ENCODE peak calls at places on chromosome 13, in seven cellular contexts. F is H1, P is mesenchymal stem cell, A is neuronal stem cell, I is IMR-90, O is H9, S is trophoblast cell. T is an unnamed sample.

GRCh38 chr13:109148243-109148642 is 518.8 kb downstream of the MYO16 start:
- DNase-seq in O (no peak), A (no peak), P (peak; percentile 87), S (no peak), I (peak; percentile 87), F (no peak), T (no peak)

GRCh38 chr13:74132768-74133656 is 1.2 kb downstream of the KLF12 start:
- DNase-seq in O (peak; percentile 34), F (peak; percentile 55), I (peak; percentile 50), P (peak; percentile 74), A (peak; percentile 24), S (no peak), T (peak; percentile 75)

GRCh38 chr13:46552888-46553520 is at the start of gene LRCH1:
- DNase-seq in P (peak; percentile 94), S (peak; percentile 83), O (peak; percentile 88), I (peak; percentile 80), F (peak; percentile 77), A (peak; percentile 77), T (peak; percentile 95)

GRCh38 chr13:22837980-22838615 is 342.7 kb upstream of the SGCG start:
- DNase-seq in I (no peak), P (no peak), A (no peak), F (no peak), S (no peak), O (no peak), T (no peak)

GRCh38 chr13:49643003-49643651 is 14.8 kb downstream of the ARL11 start:
- DNase-seq in A (no peak), F (no peak), I (no peak), P (no peak), O (no peak), S (no peak), T (no peak)

GRCh38 chr13:50081899-50082425 is 66.7 kb downstream of the KCNRG start:
- DNase-seq in O (peak; percentile 99), P (peak; percentile 99), A (peak; percentile 100), F (peak; percentile 98), S (peak; percentile 99), I (peak; percentile 98), T (peak; percentile 99)

GRCh38 chr13:32537580-32538233 is 888 bp downstream of the N4BP2L2 start:
- DNase-seq in O (peak; percentile 29), P (no peak), A (no peak), F (peak; percentile 53), S (peak; percentile 1), I (no peak), T (peak; percentile 40)

GRCh38 chr13:46796515-46797467 is at the start of gene ESD:
- DNase-seq in A (peak; percentile 73), I (peak; percentile 87), F (peak; percentile 92), S (peak; percentile 81), O (peak; percentile 93), P (peak; percentile 89), T (peak; percentile 97)

GRCh38 chr13:89382986-89383385 is 1711.8 kb downstream of the SLITRK5 start:
- DNase-seq in F (no peak), O (no peak), S (no peak), P (no peak), I (no peak), A (no peak), T (no peak)

GRCh38 chr13:48505597-48506091 is 27.2 kb downstream of the RCBTB2 start:
- DNase-seq in F (no peak), S (no peak), O (no peak), P (peak; percentile 60), I (peak; percentile 71), A (no peak), T (peak; percentile 54)

GRCh38 chr13:112990783-112991182 is 21.8 kb downstream of the MCF2L start:
- DNase-seq in A (no peak), O (peak; percentile 79), I (no peak), S (peak; percentile 95), P (no peak), F (no peak), T (peak; percentile 74)

GRCh38 chr13:68808456-68808855 is 1299.2 kb upstream of the ATXN8OS start:
- DNase-seq in A (no peak), I (no peak), O (no peak), P (no peak), S (no peak), F (no peak), T (no peak)

GRCh38 chr13:99009987-99010551 is 32.2 kb upstream of the DOCK9 start:
- DNase-seq in P (no peak), I (no peak), S (no peak), O (no peak), F (no peak), A (no peak), T (no peak)

GRCh38 chr13:30158774-30159445 is 148.4 kb downstream of the KATNAL1 start:
- DNase-seq in P (peak; percentile 54), A (no peak), O (no peak), I (peak; percentile 71), F (no peak), S (no peak), T (no peak)

GRCh38 chr13:50214514-50214913 is 199.3 kb downstream of the KCNRG start:
- DNase-seq in I (no peak), P (peak; percentile 28), S (no peak), F (no peak), O (no peak), A (no peak), T (no peak)

DNA sequence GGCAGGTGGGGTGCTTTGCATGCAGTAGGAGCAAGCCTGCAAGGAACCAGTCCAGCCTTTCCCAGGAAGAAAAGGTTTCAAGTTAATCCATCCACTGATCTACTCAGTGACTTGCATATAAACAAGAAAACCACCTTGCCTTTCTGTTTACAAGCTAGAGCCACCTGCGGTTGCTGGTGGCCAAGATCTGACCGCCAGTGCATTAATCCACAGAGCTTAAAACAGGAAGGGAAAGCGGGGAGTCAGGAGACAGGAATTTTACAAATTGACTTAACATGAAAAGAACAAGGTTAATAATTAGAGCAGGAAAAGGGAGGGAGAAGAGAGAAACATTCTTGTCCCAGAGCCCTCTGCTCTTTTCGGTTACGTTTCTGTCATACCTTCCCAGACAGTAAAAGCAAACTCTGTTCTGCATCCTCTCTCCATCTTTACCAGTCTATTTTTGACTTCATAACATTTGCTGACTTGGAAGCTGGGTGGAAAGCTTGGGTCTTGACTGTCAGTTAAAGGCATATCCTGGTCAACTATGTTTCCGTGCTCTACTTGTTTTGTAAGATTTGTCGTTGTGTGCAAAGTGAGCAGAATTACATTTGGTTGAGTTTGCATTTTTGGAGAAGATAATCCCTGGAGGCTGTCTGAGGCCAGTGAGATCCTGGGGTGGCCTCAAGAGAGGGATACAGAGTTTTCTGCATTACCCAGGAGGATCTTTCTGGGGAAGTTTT is 760.6 kb downstream of the EFNB2 start:
- DNase-seq in I (peak; percentile 2), F (no peak), O (no peak), P (peak; percentile 87), A (no peak), S (no peak), T (peak; percentile 57)
- H3K4me2 ChIP-seq in I (no peak overlapping the region), F (no peak overlapping the region), O (no peak overlapping the region), P (peak overlapping the region; percentile 30), A (no peak overlapping the region), S (peak overlapping the region; percentile 32), T (no peak overlapping the region)

DNA sequence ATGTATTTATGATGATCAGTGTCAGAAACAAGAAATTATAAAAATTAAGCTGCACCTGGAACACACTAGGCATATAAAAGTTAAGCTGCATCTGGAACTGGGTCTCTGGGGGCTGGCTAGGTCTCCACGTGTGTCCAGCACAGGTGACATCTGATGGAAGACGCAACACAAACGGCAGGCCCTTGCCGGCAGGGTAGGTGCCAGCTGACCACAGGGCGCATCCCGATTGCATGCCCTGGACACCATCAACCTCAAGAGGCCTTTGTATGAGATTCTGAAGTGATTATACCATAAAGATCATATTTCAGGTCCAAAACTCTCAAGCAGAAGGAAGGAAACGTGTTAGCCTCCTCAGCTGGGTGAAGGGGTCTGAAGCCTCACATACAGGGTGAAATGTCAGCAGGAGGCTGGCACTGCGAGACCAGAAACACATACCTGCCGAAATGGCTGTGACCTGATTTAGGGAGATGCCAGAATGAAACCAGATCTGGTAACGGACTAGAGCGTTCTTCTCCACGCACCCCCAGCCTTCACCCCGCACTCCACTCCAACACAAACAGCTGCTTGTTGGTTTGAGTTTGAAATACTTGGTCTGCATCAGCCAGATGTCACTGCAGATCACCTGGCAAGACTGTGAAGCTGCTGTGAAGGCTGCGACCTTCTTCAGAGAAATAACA is 37.3 kb downstream of the COL4A1 start:
- DNase-seq in O (no peak), P (no peak), A (no peak), S (no peak), F (peak; percentile 38), I (no peak), T (no peak)
- H3K4me1 ChIP-seq in O (peaks cover 13% of the 10 kb centered on the region), P (peaks cover 27% of the 10 kb centered on the region), A (peaks cover 40% of the 10 kb centered on the region), S (peaks cover 20% of the 10 kb centered on the region), F (peaks cover 11% of the 10 kb centered on the region), I (peaks cover 23% of the 10 kb centered on the region), T (peaks cover 15% of the 10 kb centered on the region)

GRCh38 chr13:52833261-52833660 is 15.2 kb downstream of the PCDH8 start:
- DNase-seq in S (no peak), P (no peak), O (no peak), F (no peak), A (peak; percentile 63), I (no peak), T (no peak)
- H4K8ac ChIP-seq in S (no peak overlapping the region), P (no peak overlapping the region), O (no peak overlapping the region), F (no peak overlapping the region), A (no peak overlapping the region), I (no peak overlapping the region), T (no peak overlapping the region)

DNA sequence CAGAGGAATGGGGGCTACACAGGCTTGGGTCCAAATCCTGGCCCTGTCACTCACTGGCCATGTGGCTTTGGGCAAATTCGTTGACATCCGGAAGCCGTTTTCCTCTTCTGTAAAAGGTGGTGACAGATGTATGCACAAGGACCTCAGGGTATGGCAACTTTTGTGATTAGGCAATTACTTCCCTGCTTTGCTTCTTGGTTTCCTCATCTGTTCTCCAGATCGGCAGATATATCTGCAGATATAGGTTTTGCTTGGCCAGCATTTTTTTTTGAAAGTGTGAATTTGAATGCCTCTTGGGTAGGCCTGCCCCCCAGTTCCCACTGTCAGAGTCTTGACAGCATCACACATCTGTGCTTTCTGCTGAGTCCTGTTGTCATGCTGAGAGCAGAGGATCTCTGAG is 17.7 kb downstream of the TMEM272 start:
- DNase-seq in F (no peak), I (no peak), A (no peak), P (no peak), S (no peak), O (no peak), T (no peak)
- H3K4me2 ChIP-seq in F (no peak overlapping the region), I (no peak overlapping the region), A (no peak overlapping the region), P (no peak overlapping the region), S (no peak overlapping the region), O (no peak overlapping the region), T (no peak overlapping the region)

DNA sequence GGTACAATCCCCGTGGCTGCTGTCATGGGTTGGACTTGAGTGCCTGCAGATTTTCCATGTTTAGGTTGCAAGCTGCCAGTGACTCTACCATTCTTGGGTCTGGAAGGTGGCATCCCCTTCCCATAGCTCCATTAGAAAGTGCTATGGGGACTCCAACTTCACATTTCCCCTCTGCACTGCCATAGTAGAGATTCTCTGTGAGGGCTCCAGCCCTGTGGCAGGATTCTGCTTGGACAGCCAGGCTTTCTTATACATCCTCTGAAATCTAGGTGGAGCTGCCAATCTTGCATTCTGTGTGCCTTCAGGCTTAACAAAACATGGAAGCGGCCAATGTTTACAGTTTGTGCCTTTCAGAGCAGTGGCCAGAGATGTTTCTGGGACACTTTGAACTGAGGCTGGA is 636.2 kb downstream of the SLITRK6 start:
- DNase-seq in P (no peak), I (no peak), F (no peak), A (no peak), S (no peak), O (no peak), T (no peak)
- H3K4me1 ChIP-seq in P (peaks cover 2% of the 10 kb centered on the region), I (no peaks in the 10 kb centered on the region), F (no peaks in the 10 kb centered on the region), A (no peaks in the 10 kb centered on the region), S (no peaks in the 10 kb centered on the region), O (no peaks in the 10 kb centered on the region), T (no peaks in the 10 kb centered on the region)

GRCh38 chr13:41053384-41053826 is 7.9 kb upstream of the WBP4 start:
- DNase-seq in I (peak; percentile 49), S (peak; percentile 33), O (no peak), A (no peak), F (no peak), P (peak; percentile 61), T (no peak)
- H4K8ac ChIP-seq in I (peak overlapping the region; percentile 33), S (no peak overlapping the region), O (no peak overlapping the region), A (no peak overlapping the region), F (no peak overlapping the region), P (no peak overlapping the region), T (no peak overlapping the region)

T was measured in mesendoderm.